ENCODE peak calls at places on chromosomes 6 and 20, in six cellular contexts. M, O, Y, V, A and F are unnamed samples.

GRCh38 chr6:47922391-47922790 is 140.6 kb downstream of the OPN5 start:
- DNase-seq in M (no peak), Y (no peak), O (no peak), V (no peak), A (no peak), F (no peak)

GRCh38 chr6:166563200-166563599 is 23.3 kb downstream of the RAMACL start:
- DNase-seq in V (no peak), Y (no peak), A (no peak), O (no peak), M (no peak), F (no peak)

GRCh38 chr20:63942250-63943006 is 13.8 kb downstream of the UCKL1 start:
- DNase-seq in O (no peak), M (peak; percentile 50), V (no peak), Y (peak; percentile 52), A (no peak), F (peak; percentile 61)

GRCh38 chr6:46288863-46289262 is 118.1 kb upstream of the ENPP5 start:
- DNase-seq in V (no peak), A (no peak), M (no peak), Y (no peak), O (no peak), F (no peak)

GRCh38 chr20:53611449-53611894 is 17.8 kb upstream of the ZNF217 start:
- DNase-seq in A (peak; percentile 78), O (peak; percentile 50), M (peak; percentile 41), Y (peak; percentile 90), V (no peak), F (peak; percentile 93)

GRCh38 chr20:56592211-56592610 is 36.9 kb upstream of the TFAP2C start:
- DNase-seq in M (no peak), O (no peak), V (no peak), Y (no peak), A (no peak), F (no peak)

GRCh38 chr20:44861547-44862006 is 23.9 kb upstream of the YWHAB start:
- DNase-seq in Y (no peak), M (peak; percentile 48), O (peak; percentile 37), A (no peak), V (no peak), F (no peak)

GRCh38 chr6:154732538-154732823 is 735 bp upstream of the SCAF8 start:
- DNase-seq in V (no peak), Y (no peak), O (no peak), A (no peak), M (no peak), F (no peak)

GRCh38 chr6:33692760-33693158 is 18.7 kb downstream of the UQCC2 start:
- DNase-seq in O (no peak), M (no peak), A (no peak), V (no peak), Y (no peak), F (no peak)

GRCh38 chr6:113859349-113860164 is 2.4 kb downstream of the MARCKS start:
- DNase-seq in V (peak; percentile 37), O (peak; percentile 50), Y (peak; percentile 33), M (peak; percentile 40), A (no peak), F (no peak)

GRCh38 chr6:53910834-53911233 is 116.0 kb downstream of the LRRC1 start:
- DNase-seq in V (no peak), A (no peak), Y (no peak), M (no peak), O (peak; percentile 25), F (no peak)

GRCh38 chr6:28985396-28986164 is 19.5 kb downstream of the ZNF311 start:
- DNase-seq in A (peak; percentile 92), V (peak; percentile 85), M (peak; percentile 88), Y (peak; percentile 97), O (peak; percentile 86), F (peak; percentile 85)
- TF ChIP-seq POLR2A in A (no peak), V (no peak), M (no peak), Y (peak; percentile 40), O (peak; percentile 48), F (no peak)

DNA sequence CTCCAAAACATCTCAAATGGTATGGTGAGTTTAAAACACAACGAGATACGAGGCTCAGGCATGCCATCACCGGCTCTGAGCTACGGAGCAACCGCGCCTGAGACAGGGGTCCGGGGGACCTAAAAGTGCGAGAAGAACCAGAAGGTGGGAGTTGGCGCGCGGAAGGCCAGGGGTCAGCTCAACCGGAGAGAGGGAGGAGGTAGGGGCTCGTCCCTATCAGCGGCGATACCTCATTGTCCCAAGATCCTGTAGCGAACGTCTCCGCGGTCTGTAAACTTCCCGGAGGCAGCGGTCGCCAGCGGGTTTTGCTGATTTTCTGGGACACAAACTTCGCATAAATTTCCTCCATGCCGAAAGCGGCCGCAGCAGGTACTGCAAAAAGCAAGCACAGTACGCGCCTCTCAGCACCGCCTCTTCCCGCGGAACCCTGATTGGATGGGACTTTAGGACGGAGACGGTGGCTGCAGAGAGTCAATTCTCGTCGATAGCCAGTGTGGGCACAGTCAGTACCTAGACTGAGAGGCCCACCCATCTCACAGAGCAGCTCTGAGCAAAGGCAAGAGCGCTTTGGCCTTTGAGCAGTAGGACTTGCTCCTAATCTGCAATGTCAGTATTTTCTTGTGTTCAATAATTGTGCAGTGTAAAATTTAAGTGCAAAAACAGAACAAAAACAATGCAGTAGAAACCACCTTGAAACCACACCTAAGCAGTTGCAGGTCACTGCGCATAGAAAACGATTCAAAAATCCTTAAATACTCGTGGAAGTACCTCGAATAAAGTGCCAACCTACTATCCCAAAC is at the start of gene NUP43:
- DNase-seq in A (peak; percentile 93), M (peak; percentile 97), Y (peak; percentile 94), O (peak; percentile 93), V (peak; percentile 94), F (peak; percentile 97)
- TF ChIP-seq POLR2A in A (peak; percentile 32), M (peak; percentile 36), Y (peak; percentile 21), O (peak; percentile 17), V (no peak), F (peak; percentile 72)

GRCh38 chr6:109318328-109318876 is 63.9 kb downstream of the CD164 start:
- DNase-seq in A (no peak), M (no peak), V (no peak), Y (no peak), O (no peak), F (no peak)
- TF ChIP-seq POLR2A in A (no peak), M (no peak), V (no peak), Y (no peak), O (no peak), F (no peak)

GRCh38 chr6:7827142-7827541 is 83.4 kb downstream of the TXNDC5 start:
- DNase-seq in M (no peak), A (no peak), V (no peak), O (no peak), Y (no peak), F (no peak)
- TF ChIP-seq POLR2A in M (no peak), A (no peak), V (no peak), O (no peak), Y (no peak), F (no peak)

DNA sequence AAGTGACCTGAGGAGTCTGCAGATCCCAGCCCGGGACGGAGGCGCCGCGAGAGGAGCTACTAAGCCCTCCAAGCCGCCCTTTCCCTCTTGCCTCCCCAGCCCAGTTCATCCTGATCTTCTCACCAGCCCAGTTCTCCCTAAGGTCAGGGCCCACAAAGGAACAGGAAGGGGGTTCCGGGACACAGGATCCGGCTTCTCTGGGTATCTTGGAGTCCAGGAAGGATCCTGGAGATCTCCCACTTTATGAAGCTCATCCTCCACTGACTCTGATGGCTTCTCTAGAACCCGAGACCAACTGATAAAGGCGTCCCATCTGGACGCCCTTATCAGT is 36.9 kb upstream of the HLA-C start:
- DNase-seq in A (no peak), V (no peak), Y (no peak), O (no peak), M (no peak), F (no peak)
- TF ChIP-seq POLR2A in A (no peak), V (no peak), Y (no peak), O (no peak), M (no peak), F (no peak)

DNA sequence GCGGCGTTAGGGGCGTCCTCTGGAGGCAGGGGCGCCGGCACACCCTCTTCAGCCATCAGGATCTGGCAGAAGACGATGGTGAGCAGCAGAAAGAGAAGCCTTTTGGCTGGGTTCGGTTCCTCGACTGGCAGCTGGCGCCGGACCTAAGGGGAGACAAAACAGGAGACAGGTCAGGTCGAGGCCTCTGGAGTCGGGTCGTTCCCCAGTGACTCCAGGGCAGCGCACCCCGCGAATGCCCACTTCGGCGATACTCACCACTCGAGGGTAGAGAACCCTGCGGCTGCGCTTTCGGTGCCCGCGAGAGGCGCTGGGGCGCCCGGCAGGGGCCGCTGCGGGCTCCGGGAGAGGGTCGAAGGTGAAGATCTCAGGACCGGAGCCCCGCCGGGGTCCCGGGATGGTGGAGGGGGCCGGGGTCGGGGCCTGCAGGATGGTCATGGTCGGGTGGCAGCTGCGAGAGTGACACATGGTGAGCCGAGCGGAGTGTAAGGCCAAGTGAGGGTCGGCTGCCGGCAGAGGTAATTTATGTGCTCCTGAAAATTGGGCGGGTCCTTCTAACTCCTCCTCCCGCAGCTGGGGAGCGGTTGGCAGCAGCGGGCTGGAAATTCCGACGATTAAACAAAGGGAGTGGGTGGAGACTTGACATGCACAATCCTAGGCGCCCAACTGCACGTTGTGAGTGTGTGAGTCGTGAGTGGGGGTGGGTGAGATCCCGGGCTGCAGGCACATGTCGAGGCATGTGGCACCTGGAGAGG is at the start of gene IER3:
- DNase-seq in V (peak; percentile 89), Y (peak; percentile 93), M (peak; percentile 92), O (peak; percentile 81), A (peak; percentile 96), F (peak; percentile 75)
- TF ChIP-seq POLR2A in V (peak; percentile 98), Y (peak; percentile 99), M (peak; percentile 91), O (peak; percentile 35), A (peak; percentile 100), F (peak; percentile 95)

GRCh38 chr6:159679091-159680077 is 13.7 kb downstream of the SOD2 start:
- DNase-seq in Y (no peak), M (no peak), V (no peak), O (no peak), A (no peak), F (no peak)
- TF ChIP-seq POLR2A in Y (no peak), M (no peak), V (no peak), O (no peak), A (no peak), F (no peak)

GRCh38 chr6:144583614-144583954 is 298.4 kb downstream of the UTRN start:
- DNase-seq in V (no peak), Y (no peak), M (no peak), O (no peak), A (no peak), F (no peak)

GRCh38 chr6:144586986-144587385 is 301.9 kb downstream of the UTRN start:
- DNase-seq in M (no peak), Y (no peak), A (no peak), O (no peak), V (no peak), F (no peak)

GRCh38 chr6:144581807-144582537 is 296.8 kb downstream of the UTRN start:
- DNase-seq in Y (peak; percentile 25), V (no peak), O (no peak), A (peak; percentile 27), M (no peak), F (peak; percentile 24)

GRCh38 chr6:144582939-144583613 is 297.9 kb downstream of the UTRN start:
- DNase-seq in O (no peak), A (no peak), Y (no peak), V (peak; percentile 15), M (peak; percentile 36), F (no peak)

GRCh38 chr6:144585217-144585814 is 300.2 kb downstream of the UTRN start:
- DNase-seq in V (no peak), Y (peak; percentile 36), A (peak; percentile 54), O (no peak), M (no peak), F (peak; percentile 31)
- TF ChIP-seq POLR2A in V (no peak), Y (no peak), A (no peak), O (no peak), M (no peak), F (no peak)